ENCODE peak calls at places on chromosome 5, in four cellular contexts. M is nephron progenitor cell, R is HCT116, P is ovary. Q is an unnamed sample.

GRCh38 chr5:38404667-38405276 is 146.4 kb downstream of the EGFLAM start:
- DNase-seq in P (no peak), M (peak), R (peak), Q (no peak)

GRCh38 chr5:161757223-161757622 is 71.7 kb downstream of the GABRA6 start:
- DNase-seq in P (no peak), M (no peak), R (no peak), Q (no peak)

GRCh38 chr5:106094128-106094726 is 1576.5 kb downstream of the EFNA5 start:
- DNase-seq in M (no peak), P (no peak), R (no peak), Q (no peak)

GRCh38 chr5:91885291-91886265 is 502.5 kb upstream of the ARRDC3 start:
- DNase-seq in M (no peak), P (no peak), R (no peak), Q (no peak)

GRCh38 chr5:38716516-38716915 is 129.3 kb upstream of the OSMR start:
- DNase-seq in M (no peak), R (no peak), P (no peak), Q (no peak)

GRCh38 chr5:110785356-110785755 is 46.5 kb downstream of the SLC25A46 start:
- DNase-seq in P (no peak), M (no peak), R (no peak), Q (no peak)

GRCh38 chr5:60541980-60542379 is 158.0 kb downstream of the DEPDC1B start:
- DNase-seq in M (no peak), R (no peak), P (no peak), Q (no peak)

GRCh38 chr5:176725521-176725920 is 78.2 kb downstream of the TSPAN17 start:
- DNase-seq in R (no peak), M (no peak), P (no peak), Q (no peak)

GRCh38 chr5:76641514-76642120 is 18.4 kb upstream of the F2RL2 start:
- DNase-seq in M (peak), P (peak), R (peak), Q (no peak)

GRCh38 chr5:130666462-130666861 is 498.6 kb downstream of the HINT1 start:
- DNase-seq in M (no peak), R (no peak), P (no peak), Q (no peak)

GRCh38 chr5:35087971-35088370 is 40.2 kb upstream of the AGXT2 start:
- DNase-seq in M (no peak), R (no peak), P (no peak), Q (no peak)

GRCh38 chr5:42810905-42811590 is 644 bp downstream of the SELENOP start:
- DNase-seq in M (no peak), R (no peak), P (no peak), Q (no peak)

GRCh38 chr5:106397700-106398099 is 1273.0 kb downstream of the EFNA5 start:
- DNase-seq in M (no peak), R (peak), P (no peak), Q (no peak)

DNA sequence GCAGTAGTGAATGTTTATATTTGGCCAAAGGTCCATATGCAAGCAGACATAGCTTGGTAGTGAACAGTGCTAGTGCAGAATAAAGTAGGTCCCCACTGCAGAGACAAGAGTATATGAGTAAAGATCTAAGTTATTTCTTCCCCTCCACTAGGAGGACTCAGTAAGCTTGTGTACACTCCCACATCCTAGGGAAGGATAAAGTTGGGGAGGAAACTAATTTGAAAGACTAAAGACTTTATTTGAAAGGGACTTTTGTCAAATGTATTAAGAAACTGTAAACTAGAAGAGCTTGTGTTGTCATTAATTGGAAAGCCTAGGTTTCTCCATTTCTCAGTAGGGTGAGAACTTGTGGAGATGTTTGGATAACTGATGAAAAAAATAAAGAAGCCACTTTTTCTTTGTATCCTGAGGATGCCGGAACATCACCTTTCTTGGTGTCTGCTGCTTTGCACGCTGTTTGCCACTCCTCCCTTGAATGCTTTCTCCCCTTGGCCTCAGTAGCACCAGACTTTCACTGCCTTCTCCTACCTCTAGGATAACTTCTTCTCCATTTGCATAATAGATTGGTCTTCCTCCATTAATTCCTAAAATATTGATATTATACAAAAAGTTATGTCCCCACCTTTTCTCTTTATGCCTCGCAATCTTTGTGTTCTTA is 329.0 kb downstream of the PARP8 start:
- DNase-seq in P (no peak), R (no peak), M (no peak), Q (no peak)
- TF ChIP-seq CTCF in P (no peak), R (no peak), M (no peak), Q (no peak)

GRCh38 chr5:143213851-143214363 is 189.6 kb downstream of the NR3C1 start:
- DNase-seq in M (no peak), P (no peak), R (no peak), Q (no peak)
- TF ChIP-seq CTCF in M (no peak), P (no peak), R (no peak), Q (no peak)

DNA sequence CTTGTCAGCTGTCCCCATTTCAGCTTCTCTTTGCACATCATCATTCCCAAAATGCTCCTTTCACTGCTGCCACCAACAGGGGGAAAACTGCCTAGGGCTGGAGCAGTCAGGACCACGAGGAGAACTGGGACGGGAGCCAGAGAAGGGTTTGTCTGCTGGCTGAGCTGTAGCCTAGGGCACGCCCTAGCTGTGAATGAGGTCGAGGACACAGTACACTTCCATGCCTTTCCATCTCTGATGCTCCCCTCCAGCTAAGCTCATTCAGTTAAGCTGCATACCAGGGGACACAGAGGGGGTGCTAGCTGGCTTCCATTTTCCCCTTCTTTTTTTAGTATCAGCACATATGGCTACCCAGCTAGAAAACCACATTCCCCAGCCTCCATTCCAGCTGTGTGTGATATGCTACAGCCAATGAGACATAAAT is 64.7 kb downstream of the STK10 start:
- DNase-seq in R (no peak), M (no peak), P (peak), Q (no peak)
- TF ChIP-seq CTCF in R (peak), M (no peak), P (no peak), Q (no peak)

GRCh38 chr5:17219006-17219422 is 1.6 kb downstream of the BASP1 start:
- DNase-seq in R (no peak), M (peak), P (peak), Q (peak)

GRCh38 chr5:17216974-17217325 is 481 bp upstream of the BASP1 start:
- DNase-seq in R (no peak), P (peak), M (peak), Q (no peak)

GRCh38 chr5:17219431-17219830 is 2.0 kb downstream of the BASP1 start:
- DNase-seq in P (no peak), R (no peak), M (no peak), Q (no peak)

GRCh38 chr5:17217421-17218352 is at the start of gene BASP1:
- DNase-seq in M (peak), P (peak), R (no peak), Q (peak)

DNA sequence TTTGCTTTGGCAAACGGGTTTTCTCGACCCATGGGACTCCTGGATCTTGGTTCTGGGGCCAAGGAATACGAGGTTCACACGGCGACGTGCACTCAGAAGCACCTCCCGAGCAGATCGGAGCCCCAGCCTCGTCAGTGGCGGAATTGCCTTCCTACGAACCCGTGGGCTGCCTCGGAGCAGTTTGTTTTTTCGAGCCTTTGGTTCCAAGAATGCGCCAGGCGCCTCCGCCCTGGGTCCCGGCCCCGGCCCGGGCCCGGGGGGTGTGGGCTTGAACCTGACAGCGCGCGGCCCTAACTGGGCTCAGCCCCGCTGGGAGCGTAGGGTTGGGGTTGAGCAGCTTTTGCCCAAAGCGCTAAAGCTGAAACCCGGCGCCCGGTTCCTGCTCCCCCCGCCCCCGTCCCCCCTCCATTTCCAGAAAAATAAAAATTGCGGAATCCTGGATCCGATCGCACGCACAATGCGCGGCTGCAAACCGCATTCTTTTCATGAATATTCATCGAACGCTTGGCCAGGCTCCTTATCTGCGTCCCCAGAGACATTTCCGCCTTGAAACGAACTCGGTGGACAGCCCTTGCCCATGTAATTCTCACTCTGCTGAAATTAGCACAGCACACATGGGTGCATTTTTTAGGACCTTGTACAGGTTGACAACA is 1.0 kb downstream of the BASP1 start:
- DNase-seq in R (no peak), P (peak), M (peak), Q (peak)
- TF ChIP-seq CTCF in R (no peak), P (no peak), M (no peak), Q (no peak)

DNA sequence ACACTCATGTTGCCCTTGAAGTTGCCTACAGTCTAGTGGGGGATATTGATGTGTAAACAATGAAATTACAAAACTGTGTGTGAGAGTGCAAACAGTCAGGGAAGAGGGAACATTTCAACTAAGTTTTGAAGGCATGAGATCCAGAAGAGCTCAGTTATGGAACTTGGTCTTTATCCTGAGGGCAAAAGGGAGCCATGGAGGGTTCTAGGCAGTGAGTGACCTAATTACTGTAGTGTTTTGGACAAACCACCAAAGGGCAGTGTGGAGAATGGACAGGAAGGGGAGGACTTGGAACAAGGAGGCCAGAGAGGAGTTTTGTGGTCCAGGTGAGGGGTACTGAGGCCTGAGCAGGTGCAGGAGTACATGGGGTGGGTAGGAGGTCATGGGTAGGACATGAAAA is 143.7 kb upstream of the SMIM23 start:
- DNase-seq in M (no peak), R (no peak), P (no peak), Q (no peak)
- TF ChIP-seq CTCF in M (no peak), R (no peak), P (no peak), Q (no peak)

GRCh38 chr5:20559845-20560244 is 571.8 kb upstream of the CDH18 start:
- DNase-seq in P (no peak), R (no peak), M (no peak), Q (no peak)

GRCh38 chr5:20556364-20556763 is 568.4 kb upstream of the CDH18 start:
- DNase-seq in P (no peak), R (no peak), M (no peak), Q (no peak)

GRCh38 chr5:20554001-20554400 is 566.0 kb upstream of the CDH18 start:
- DNase-seq in R (no peak), M (no peak), P (no peak), Q (no peak)

GRCh38 chr5:20555034-20555433 is 567.0 kb upstream of the CDH18 start:
- DNase-seq in M (no peak), R (no peak), P (no peak), Q (no peak)
- TF ChIP-seq CTCF in M (no peak), R (no peak), P (no peak), Q (no peak)

GRCh38 chr5:30000231-30000630 is 1193.3 kb upstream of the CDH6 start:
- DNase-seq in R (no peak), P (no peak), M (no peak), Q (no peak)
- TF ChIP-seq CTCF in R (no peak), P (no peak), M (no peak), Q (no peak)

Q was measured in activated B cell treated with CpG ODN at 0.5 μM for 24 hours.